ENCODE peak calls at places on chromosomes 7 and 10, in four cellular contexts. E, R, Q and F are unnamed samples.

GRCh38 chr7:134460000-134460399 is 1.1 kb upstream of the AKR1B1 start:
- DNase-seq in R (no peak), Q (no peak), E (no peak), F (no peak)

GRCh38 chr7:17134786-17135185 is 163.7 kb upstream of the AHR start:
- DNase-seq in R (no peak), Q (no peak), E (no peak), F (no peak)

GRCh38 chr10:74923556-74923955 is 97.2 kb downstream of the KAT6B start:
- DNase-seq in R (no peak), E (no peak), Q (no peak), F (no peak)

GRCh38 chr7:47571355-47572100 is 10.4 kb downstream of the TNS3 start:
- DNase-seq in Q (peak; percentile 76), E (no peak), R (no peak), F (no peak)

GRCh38 chr7:127822822-127823508 is 171.0 kb downstream of the SND1 start:
- DNase-seq in Q (no peak), R (no peak), E (no peak), F (no peak)

GRCh38 chr10:26269754-26270153 is 53.2 kb downstream of the GAD2 start:
- DNase-seq in Q (no peak), R (no peak), E (no peak), F (no peak)

GRCh38 chr7:136912339-136912738 is 43.9 kb downstream of the CHRM2 start:
- DNase-seq in R (no peak), Q (no peak), E (no peak), F (no peak)

GRCh38 chr10:9613338-9613737 is 1404.3 kb upstream of the CELF2 start:
- DNase-seq in E (no peak), Q (no peak), R (no peak), F (no peak)

GRCh38 chr10:98430427-98430826 is 15.4 kb upstream of the PYROXD2 start:
- DNase-seq in E (no peak), R (no peak), Q (no peak), F (no peak)